ENCODE peak calls at places on chromosomes 2 and 18, in four cellular contexts. V is IMR-90, F is H9, M is H1. T is an unnamed sample.

GRCh38 chr2:239829326-239829725 is 195.8 kb downstream of the NDUFA10 start:
- DNase-seq in V (no peak), F (no peak), M (no peak), T (no peak)

GRCh38 chr2:216643986-216644662 is 10.9 kb downstream of the IGFBP2 start:
- DNase-seq in V (peak; percentile 31), F (no peak), M (no peak), T (peak; percentile 49)

GRCh38 chr2:64985457-64985856 is 3.7 kb upstream of the SLC1A4 start:
- DNase-seq in V (no peak), F (no peak), M (no peak), T (no peak)

GRCh38 chr2:75499534-75499933 is 61.2 kb downstream of the EVA1A start:
- DNase-seq in V (no peak), F (no peak), M (no peak), T (no peak)

GRCh38 chr18:4960578-4960977 is 236.5 kb downstream of the AKAIN1 start:
- DNase-seq in V (no peak), F (no peak), M (no peak), T (no peak)

GRCh38 chr2:221571391-221572179 is 519 bp downstream of the EPHA4 start:
- DNase-seq in V (peak; percentile 37), F (no peak), M (peak; percentile 73), T (peak; percentile 60)

GRCh38 chr2:128323501-128323931 is 4.8 kb upstream of the HS6ST1 start:
- DNase-seq in V (no peak), F (no peak), M (no peak), T (no peak)

GRCh38 chr2:179354739-179355537 is 90.3 kb upstream of the SESTD1 start:
- DNase-seq in V (peak; percentile 14), F (no peak), M (no peak), T (no peak)

GRCh38 chr2:136282238-136282775 is 164.4 kb upstream of the CXCR4 start:
- DNase-seq in V (no peak), F (no peak), M (no peak), T (no peak)

GRCh38 chr2:23803965-23804542 is 122.9 kb downstream of the ATAD2B start:
- DNase-seq in V (peak; percentile 53), F (peak; percentile 41), M (no peak), T (peak; percentile 63)

GRCh38 chr18:26082475-26082874 is 7.9 kb downstream of the SS18 start:
- DNase-seq in V (peak; percentile 65), F (no peak), M (no peak), T (no peak)

GRCh38 chr18:79930020-79930642 is 21.3 kb downstream of the SLC66A2 start:
- DNase-seq in V (peak; percentile 13), F (no peak), M (no peak), T (no peak)

GRCh38 chr18:73646772-73647171 is 500.9 kb downstream of the FBXO15 start:
- DNase-seq in V (peak; percentile 91), F (no peak), M (no peak), T (no peak)

GRCh38 chr2:160932960-160933359 is 227.3 kb upstream of the TANK start:
- DNase-seq in V (peak; percentile 85), F (no peak), M (no peak), T (peak; percentile 63)

GRCh38 chr2:144181006-144181405 is 338.9 kb downstream of the ZEB2 start:
- DNase-seq in V (peak; percentile 51), F (no peak), M (no peak), T (no peak)

GRCh38 chr18:70373062-70373519 is 84.2 kb downstream of the SOCS6 start:
- DNase-seq in V (peak; percentile 93), F (no peak), M (no peak), T (peak; percentile 51)

GRCh38 chr18:43932140-43932539 is 654.9 kb upstream of the SYT4 start:
- DNase-seq in V (peak; percentile 13), F (no peak), M (no peak), T (no peak)

GRCh38 chr2:161843936-161844335 is 219.7 kb downstream of the SLC4A10 start:
- DNase-seq in V (no peak), F (no peak), M (no peak), T (no peak)

GRCh38 chr2:241324775-241325174 is 9.1 kb downstream of the SEPTIN2 start:
- DNase-seq in V (no peak), F (no peak), M (no peak), T (no peak)

GRCh38 chr2:73225513-73226360 is 7.3 kb downstream of the PRADC1 start:
- DNase-seq in V (no peak), F (no peak), M (no peak), T (no peak)

GRCh38 chr2:85589982-85590791 is 5.4 kb upstream of the RNF181 start:
- DNase-seq in V (peak; percentile 94), F (no peak), M (no peak), T (no peak)

GRCh38 chr18:42719221-42719620 is 396.3 kb downstream of the RIT2 start:
- DNase-seq in V (no peak), F (no peak), M (no peak), T (no peak)

GRCh38 chr2:237718277-237718634 is 80.3 kb upstream of the RBM44 start:
- DNase-seq in V (no peak), F (no peak), M (no peak), T (no peak)

GRCh38 chr2:99425022-99425421 is 64.8 kb downstream of the REV1 start:
- DNase-seq in V (peak; percentile 86), F (no peak), M (no peak), T (no peak)

GRCh38 chr18:13376298-13376840 is 157.8 kb downstream of the LDLRAD4 start:
- DNase-seq in V (no peak), F (no peak), M (no peak), T (no peak)

GRCh38 chr2:222054813-222055212 is 244.0 kb downstream of the PAX3 start:
- DNase-seq in V (no peak), F (no peak), M (no peak), T (no peak)

GRCh38 chr2:205925373-205926337 is 160.3 kb downstream of the INO80D start:
- DNase-seq in V (peak; percentile 51), F (peak; percentile 85), M (peak; percentile 96), T (peak; percentile 73)

GRCh38 chr2:135473567-135473966 is 57.5 kb downstream of the ZRANB3 start:
- DNase-seq in V (peak; percentile 8), F (no peak), M (no peak), T (peak; percentile 45)

GRCh38 chr2:204407209-204408070 is 137.8 kb upstream of the PARD3B start:
- DNase-seq in V (peak; percentile 21), F (no peak), M (no peak), T (peak; percentile 58)

GRCh38 chr2:223944166-223944703 is 900 bp downstream of the WDFY1 start:
- DNase-seq in V (no peak), F (peak; percentile 64), M (peak; percentile 82), T (peak; percentile 67)

GRCh38 chr2:85273732-85274731 is 53.8 kb downstream of the TGOLN2 start:
- DNase-seq in V (peak; percentile 91), F (no peak), M (no peak), T (peak; percentile 25)

GRCh38 chr18:28411806-28412205 is 234.9 kb upstream of the CDH2 start:
- DNase-seq in V (no peak), F (no peak), M (no peak), T (no peak)

GRCh38 chr18:42513416-42513815 is 558.4 kb downstream of the PIK3C3 start:
- DNase-seq in V (no peak), F (no peak), M (no peak), T (no peak)

GRCh38 chr2:20992201-20992711 is 51.6 kb downstream of the APOB start:
- DNase-seq in V (peak; percentile 12), F (peak; percentile 46), M (no peak), T (peak; percentile 92)

GRCh38 chr2:112542974-112543760 is 902 bp downstream of the POLR1B start:
- DNase-seq in V (peak; percentile 16), F (no peak), M (no peak), T (peak; percentile 23)

GRCh38 chr2:19863303-19864041 is 38.3 kb downstream of the TTC32 start:
- DNase-seq in V (peak; percentile 45), F (peak; percentile 96), M (peak; percentile 99), T (peak; percentile 95)

GRCh38 chr18:23134780-23135678 is at the start of gene CABLES1:
- DNase-seq in V (peak; percentile 59), F (peak; percentile 55), M (peak; percentile 77), T (peak; percentile 71)

GRCh38 chr2:159797468-159798375 is at the start of gene CD302:
- DNase-seq in V (peak; percentile 45), F (peak; percentile 48), M (peak; percentile 71), T (peak; percentile 40)
- H3K9ac ChIP-seq in V (peak within 1 kb of the TSS; percentile 65), F (peak within 1 kb of the TSS; percentile 6), M (peak within 1 kb of the TSS; percentile 47), T (peak within 1 kb of the TSS; percentile 73)

DNA sequence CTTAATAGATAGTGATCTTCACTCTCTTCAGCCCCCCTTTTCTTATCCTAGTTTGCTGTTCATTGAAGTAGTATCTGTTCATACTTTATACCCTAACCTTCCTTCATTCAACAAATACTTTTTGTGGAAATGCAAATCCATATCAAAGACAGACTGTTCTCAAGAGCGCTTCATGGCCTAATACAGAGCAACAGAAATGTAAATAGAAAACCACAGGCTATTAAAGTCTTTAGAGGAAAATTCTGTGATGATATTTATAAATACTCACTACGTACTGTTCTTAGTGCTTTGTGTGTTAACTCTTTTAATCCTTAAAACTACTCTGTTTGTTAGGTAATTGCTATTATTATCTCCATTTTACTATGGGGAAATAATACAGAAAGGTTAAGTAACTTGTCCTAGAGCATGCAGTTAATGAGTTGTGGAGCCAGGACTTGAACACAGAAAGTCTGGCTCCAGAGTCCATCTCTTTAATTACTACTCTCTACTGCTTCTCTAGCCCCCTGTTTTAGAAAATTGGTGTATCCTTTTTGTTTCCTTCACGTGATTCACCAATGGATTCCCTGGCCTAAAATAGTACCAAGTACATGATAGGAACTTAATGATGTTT is 2.9 kb downstream of the MDH1 start:
- DNase-seq in V (no peak), F (no peak), M (no peak), T (no peak)
- H3K4me2 ChIP-seq in V (no peak overlapping the region), F (no peak overlapping the region), M (peak overlapping the region; percentile 75), T (no peak overlapping the region)

GRCh38 chr2:71974846-71975245 is 172.8 kb downstream of the CYP26B1 start:
- DNase-seq in V (no peak), F (no peak), M (no peak), T (no peak)
- H4K5ac ChIP-seq in V (no peak overlapping the region), F (no peak overlapping the region), M (no peak overlapping the region), T (no peak overlapping the region)

DNA sequence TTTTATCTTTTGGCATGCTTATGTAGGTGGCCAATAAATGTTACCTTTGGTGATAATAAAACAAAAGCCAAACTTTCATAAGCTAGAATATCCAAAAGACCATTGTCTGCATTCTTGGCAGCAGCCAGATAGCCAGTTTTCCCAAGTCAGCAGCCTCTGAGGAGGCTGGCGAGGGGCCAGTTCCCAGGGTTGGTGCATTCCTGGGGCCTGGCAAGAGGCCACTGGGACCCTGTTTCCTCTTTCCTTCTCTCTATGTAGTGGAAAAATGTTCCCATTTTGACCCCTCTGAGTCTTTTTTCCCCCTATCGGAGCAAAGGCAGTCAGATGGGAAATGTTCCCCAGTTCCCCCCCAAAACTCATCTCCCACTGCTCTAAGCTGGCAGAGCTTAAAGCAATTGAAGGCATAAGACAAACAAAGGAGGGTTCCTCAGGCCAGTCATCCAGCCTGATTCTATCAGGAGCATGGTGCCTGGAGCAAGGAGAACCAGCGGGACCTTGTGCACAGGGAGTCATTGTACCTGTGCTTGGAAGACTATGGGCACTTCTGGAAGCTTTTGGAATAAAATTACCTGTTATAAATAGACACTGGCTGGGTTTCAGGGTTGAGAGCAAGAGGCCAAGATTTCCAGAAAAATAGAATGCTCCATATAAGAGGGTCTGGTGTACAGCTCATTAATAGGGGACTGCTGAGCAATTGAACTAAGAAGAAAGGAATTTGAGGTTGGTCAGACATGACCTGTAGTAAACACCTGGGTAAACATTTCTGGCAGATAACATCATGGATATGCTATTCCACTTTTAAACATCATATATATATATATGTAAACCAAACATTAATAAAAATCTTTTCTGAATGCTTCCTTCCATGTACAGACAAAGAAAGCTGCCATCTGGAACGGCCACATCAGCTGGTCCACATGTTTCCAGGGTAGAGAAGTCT is 63.4 kb downstream of the NCKAP5 start:
- DNase-seq in V (peak; percentile 51), F (no peak), M (no peak), T (no peak)
- H3K9ac ChIP-seq in V (no peak overlapping the region), F (no peak overlapping the region), M (no peak overlapping the region), T (no peak overlapping the region)

T was measured in mesendoderm.